ENCODE peak calls at places on chromosome 2, in five cellular contexts. C, U, M, B and L are unnamed samples.

GRCh38 chr2:51424418-51424817 is 392.5 kb upstream of the NRXN1 start:
- DNase-seq in C (no peak), U (no peak), M (no peak), B (no peak), L (no peak)

GRCh38 chr2:240427729-240428128 is 7.7 kb upstream of the GPC1 start:
- DNase-seq in C (no peak), U (no peak), M (no peak), B (no peak), L (no peak)

GRCh38 chr2:226887940-226888339 is 52.1 kb downstream of the RHBDD1 start:
- DNase-seq in C (peak), U (no peak), M (no peak), B (no peak), L (peak)

GRCh38 chr2:215830313-215830712 is 183.0 kb downstream of the MREG start:
- DNase-seq in C (peak), U (no peak), M (no peak), B (no peak), L (no peak)

GRCh38 chr2:237591379-237591881 is 896 bp upstream of the RAB17 start:
- DNase-seq in C (no peak), U (peak), M (no peak), B (no peak), L (no peak)

GRCh38 chr2:71743995-71744675 is 290.8 kb downstream of the DYSF start:
- DNase-seq in C (no peak), U (no peak), M (no peak), B (no peak), L (peak)

GRCh38 chr2:21676676-21677075 is 552.9 kb downstream of the TDRD15 start:
- DNase-seq in C (no peak), U (no peak), M (no peak), B (no peak), L (no peak)

GRCh38 chr2:155250800-155251199 is 552.3 kb downstream of the KCNJ3 start:
- DNase-seq in C (no peak), U (peak), M (no peak), B (no peak), L (no peak)

GRCh38 chr2:17719562-17720371 is 33.8 kb downstream of the SMC6 start:
- DNase-seq in C (peak), U (no peak), M (no peak), B (no peak), L (no peak)

GRCh38 chr2:240429341-240429871 is 6.1 kb upstream of the GPC1 start:
- DNase-seq in C (no peak), U (no peak), M (peak), B (no peak), L (no peak)